ENCODE peak calls at places on chromosomes 2 and 18, in four cellular contexts. Y, F, I and S are unnamed samples.

GRCh38 chr2:25286025-25286400 is 55.7 kb downstream of the DNMT3A start:
- DNase-seq in I (no peak), F (no peak), Y (no peak), S (no peak)

GRCh38 chr18:67525328-67526110 is 9.0 kb upstream of the DSEL start:
- DNase-seq in I (no peak), Y (no peak), F (peak), S (no peak)

GRCh38 chr2:111708478-111708877 is 175.5 kb downstream of the ANAPC1 start:
- DNase-seq in I (no peak), F (no peak), Y (no peak), S (no peak)

GRCh38 chr18:3380384-3380961 is 69.5 kb upstream of the TGIF1 start:
- DNase-seq in Y (no peak), I (no peak), F (no peak), S (no peak)

GRCh38 chr18:62494764-62495163 is 28.1 kb upstream of the ZCCHC2 start:
- DNase-seq in Y (no peak), F (no peak), I (no peak), S (no peak)

GRCh38 chr2:96509114-96509846 is 4.1 kb upstream of the NEURL3 start:
- DNase-seq in I (peak), F (peak), Y (peak), S (peak)

GRCh38 chr2:14633451-14634211 is 1.1 kb downstream of the LRATD1 start:
- DNase-seq in Y (no peak), F (no peak), I (peak), S (no peak)

GRCh38 chr2:168915433-168916328 is 14.6 kb downstream of the G6PC2 start:
- DNase-seq in Y (no peak), F (no peak), I (no peak), S (no peak)

GRCh38 chr2:239948100-239948881 is 76.9 kb downstream of the NDUFA10 start:
- DNase-seq in I (no peak), F (no peak), Y (no peak), S (no peak)

GRCh38 chr2:169291517-169291916 is 70.8 kb downstream of the LRP2 start:
- DNase-seq in Y (no peak), I (no peak), F (no peak), S (no peak)

DNA sequence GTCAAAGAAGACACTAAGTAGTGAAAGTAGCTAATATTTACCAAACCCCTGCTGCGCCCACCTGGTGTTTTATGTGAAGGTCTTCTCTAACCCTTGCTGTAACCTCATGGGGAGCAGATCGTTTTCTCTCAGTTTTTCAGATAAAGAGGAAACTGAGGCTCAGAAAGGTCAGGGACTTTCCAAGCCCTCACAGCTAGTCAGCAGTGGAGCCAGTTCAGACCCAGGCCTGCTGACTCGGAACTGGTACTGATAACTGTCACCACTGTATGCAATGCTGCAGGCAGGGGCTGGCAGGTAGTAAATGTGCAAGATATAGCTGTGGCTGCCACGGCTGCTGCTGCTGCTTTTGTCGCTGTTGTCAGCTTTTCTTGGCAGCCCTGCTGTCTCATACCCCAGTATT is 69.1 kb downstream of the LRRFIP1 start:
- DNase-seq in I (no peak), Y (no peak), F (no peak), S (no peak)
- TF ChIP-seq ELF4 in I (no peak), Y (no peak), F (no peak), S (no peak)

DNA sequence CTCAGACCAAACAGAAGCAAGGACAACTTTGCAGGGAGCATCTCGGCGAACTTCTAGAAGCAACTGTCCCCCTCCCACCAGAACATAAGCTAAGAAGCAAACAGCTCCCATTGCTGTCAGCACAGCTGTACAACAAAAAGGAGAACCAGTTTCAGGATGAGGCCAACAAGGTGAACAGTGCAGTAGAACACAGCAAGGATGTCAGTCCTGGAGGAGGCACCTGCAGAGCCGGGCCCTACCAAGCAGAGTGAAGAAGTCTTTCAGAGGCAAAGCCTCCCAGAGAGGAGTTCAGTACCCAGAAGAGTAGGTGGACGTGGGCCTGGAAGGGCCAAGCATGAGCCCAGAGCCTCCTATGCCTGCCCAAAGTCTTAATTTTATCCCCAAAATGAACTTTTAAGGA is 1.0 kb downstream of the PASK start:
- DNase-seq in I (no peak), Y (no peak), F (no peak), S (no peak)
- TF ChIP-seq SP1 in I (no peak), Y (no peak), F (no peak), S (no peak)

DNA sequence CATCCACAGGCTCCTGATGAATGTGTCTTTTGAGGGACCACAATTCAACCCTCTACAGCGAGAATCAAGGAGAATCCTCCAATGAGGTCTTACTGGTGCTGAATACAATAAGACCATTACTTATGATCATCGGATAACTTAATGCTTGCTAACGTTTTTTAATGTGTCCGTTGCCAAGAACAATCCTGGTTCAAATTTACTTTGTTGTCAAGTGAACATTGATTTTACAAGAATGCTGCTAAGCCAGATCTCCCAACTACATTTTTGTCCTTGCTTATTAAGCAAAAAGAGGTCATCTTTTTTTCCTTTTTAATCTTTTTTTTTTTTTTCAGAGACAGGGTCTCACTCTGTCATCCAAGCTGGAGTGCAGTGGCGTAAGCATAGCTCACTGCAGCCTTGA is 93.7 kb downstream of the THNSL2 start:
- DNase-seq in F (no peak), Y (no peak), I (no peak), S (no peak)
- TF ChIP-seq ELF4 in F (no peak), Y (no peak), I (no peak), S (no peak)

GRCh38 chr2:229642371-229642770 is 72.0 kb downstream of the DNER start:
- DNase-seq in Y (no peak), I (no peak), F (no peak), S (no peak)
- TF ChIP-seq SP1 in Y (no peak), I (no peak), F (no peak), S (no peak)

GRCh38 chr2:59303272-59303671 is 1062.1 kb upstream of the FANCL start:
- DNase-seq in F (no peak), Y (no peak), I (no peak), S (no peak)

GRCh38 chr2:59297829-59298228 is 1056.7 kb upstream of the FANCL start:
- DNase-seq in Y (no peak), I (no peak), F (no peak), S (no peak)

GRCh38 chr2:59302683-59303082 is 1061.6 kb upstream of the FANCL start:
- DNase-seq in Y (no peak), I (no peak), F (no peak), S (no peak)

GRCh38 chr2:59296279-59296678 is 1055.2 kb upstream of the FANCL start:
- DNase-seq in F (peak), Y (no peak), I (no peak), S (no peak)

GRCh38 chr2:59301466-59302402 is 1060.6 kb upstream of the FANCL start:
- DNase-seq in Y (peak), F (peak), I (peak), S (peak)
- TF ChIP-seq ELF4 in Y (no peak), F (no peak), I (no peak), S (no peak)

DNA sequence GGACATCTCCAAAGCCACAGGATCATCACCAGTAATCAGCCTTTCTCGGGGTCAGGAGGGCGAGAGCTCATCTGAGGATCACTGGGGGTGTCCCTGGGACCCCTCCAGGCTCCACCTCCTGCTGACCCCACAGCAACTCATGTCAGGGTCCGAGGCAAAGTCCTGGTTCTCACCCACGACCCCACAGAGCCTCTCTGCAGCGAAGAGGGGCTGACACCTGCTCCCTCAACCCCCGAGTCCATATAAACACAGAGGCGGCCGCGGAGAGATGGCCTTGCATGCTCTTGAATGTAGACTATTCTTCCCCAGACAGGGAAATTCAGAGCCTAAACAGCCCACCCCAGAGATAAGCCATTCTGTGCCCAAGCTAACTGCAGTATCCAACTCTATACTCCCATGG is 29.9 kb downstream of the HS6ST1 start:
- DNase-seq in F (no peak), Y (no peak), I (no peak), S (no peak)
- TF ChIP-seq SP1 in F (no peak), Y (no peak), I (no peak), S (no peak)

DNA sequence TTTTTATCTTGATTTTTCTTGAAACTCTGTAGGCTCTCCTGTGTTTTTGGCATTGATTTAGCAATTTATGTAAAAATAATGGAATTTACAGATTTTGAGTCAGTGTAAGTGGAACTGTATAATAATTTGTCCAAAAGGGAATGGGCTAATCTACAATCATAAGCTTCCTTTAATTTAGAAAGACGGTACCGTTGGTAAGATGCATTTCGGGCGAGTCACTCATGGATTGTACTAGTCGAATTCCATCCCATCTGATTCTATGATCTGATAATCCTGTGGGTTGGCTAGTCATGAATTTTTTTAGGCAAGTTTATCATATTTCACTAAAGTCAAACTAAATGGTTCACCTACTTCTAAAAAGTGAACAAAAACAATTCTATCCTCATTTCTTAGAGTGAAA is 133.4 kb downstream of the ZNF407 start:
- DNase-seq in I (no peak), F (no peak), Y (no peak), S (no peak)
- TF ChIP-seq ELF4 in I (no peak), F (no peak), Y (no peak), S (no peak)

DNA sequence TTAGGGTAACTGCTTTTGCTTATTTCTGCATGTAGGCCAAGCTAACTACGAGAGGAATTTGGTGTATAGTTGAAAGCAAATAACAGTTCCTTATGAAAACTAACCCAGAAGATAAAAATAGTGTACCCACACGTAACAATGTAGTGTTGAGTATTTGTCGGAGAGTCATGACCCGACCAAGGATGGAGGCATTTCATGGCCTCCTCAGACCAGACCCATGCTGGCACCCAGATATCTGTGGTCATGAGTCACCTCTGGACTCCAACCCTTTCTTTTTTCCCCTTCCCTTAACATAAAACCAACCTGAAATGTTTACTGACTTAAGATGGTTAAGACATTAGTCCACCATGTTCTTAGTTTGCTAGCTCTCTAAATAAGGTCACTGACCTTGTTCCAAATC is 318.7 kb downstream of the NOL4 start:
- DNase-seq in Y (no peak), F (no peak), I (no peak), S (no peak)
- TF ChIP-seq SP1 in Y (no peak), F (no peak), I (no peak), S (no peak)

GRCh38 chr2:20596193-20596972 is 54.5 kb downstream of the HS1BP3 start:
- DNase-seq in F (no peak), Y (no peak), I (peak), S (no peak)
- TF ChIP-seq ELF4 in F (no peak), Y (no peak), I (no peak), S (no peak)